ENCODE peak calls at places on chromosomes 12 and 14, in ten cellular contexts. One of them, this sample, is unnamed.
A peak's percentile ranks its signal among the peaks of the same experiment; 100 is the strongest.

GRCh38 chr14:99716850-99717681 is 33.0 kb downstream of the CYP46A1 start:
- DNase-seq in ELR: no peak
- DNase-seq in LoVo: no peak
- DNase-seq in effector CD4-positive, alpha-beta T cell: no peak
- DNase-seq in endodermal cell: peak; percentile 36
- DNase-seq in MCF 10A: no peak
- DNase-seq in GM04503: no peak
- DNase-seq in effector memory CD8-positive, alpha-beta T cell: no peak
- DNase-seq in glutamatergic neuron: no peak
- DNase-seq in stimulated activated CD4-positive, alpha-beta T cell treated with anti-CD3 and anti-CD28 coated beads, Interleukin-12 subunit alpha, Interleukin-12 subunit beta, amount 100 ng/mL, for 4 hours: no peak
- DNase-seq in this sample: no peak

GRCh38 chr14:76219873-76220272 is 68.2 kb downstream of the GPATCH2L start:
- DNase-seq in ELR: no peak
- DNase-seq in effector CD4-positive, alpha-beta T cell: no peak
- DNase-seq in effector memory CD8-positive, alpha-beta T cell: no peak
- DNase-seq in LoVo: no peak
- DNase-seq in glutamatergic neuron: no peak
- DNase-seq in GM04503: no peak
- DNase-seq in MCF 10A: no peak
- DNase-seq in stimulated activated CD4-positive, alpha-beta T cell treated with anti-CD3 and anti-CD28 coated beads, Interleukin-12 subunit alpha, Interleukin-12 subunit beta, amount 100 ng/mL, for 4 hours: no peak
- DNase-seq in endodermal cell: no peak
- DNase-seq in this sample: no peak

GRCh38 chr12:4775936-4776335 is 55.7 kb downstream of the GALNT8 start:
- DNase-seq in MCF 10A: no peak
- DNase-seq in ELR: no peak
- DNase-seq in glutamatergic neuron: no peak
- DNase-seq in effector memory CD8-positive, alpha-beta T cell: no peak
- DNase-seq in stimulated activated CD4-positive, alpha-beta T cell treated with anti-CD3 and anti-CD28 coated beads, Interleukin-12 subunit alpha, Interleukin-12 subunit beta, amount 100 ng/mL, for 4 hours: no peak
- DNase-seq in GM04503: no peak
- DNase-seq in effector CD4-positive, alpha-beta T cell: no peak
- DNase-seq in LoVo: no peak
- DNase-seq in endodermal cell: peak; percentile 28
- DNase-seq in this sample: no peak

GRCh38 chr14:101097109-101097793 is 193.7 kb upstream of the RTL1 start:
- DNase-seq in effector memory CD8-positive, alpha-beta T cell: no peak
- DNase-seq in ELR: no peak
- DNase-seq in LoVo: no peak
- DNase-seq in MCF 10A: no peak
- DNase-seq in GM04503: no peak
- DNase-seq in stimulated activated CD4-positive, alpha-beta T cell treated with anti-CD3 and anti-CD28 coated beads, Interleukin-12 subunit alpha, Interleukin-12 subunit beta, amount 100 ng/mL, for 4 hours: no peak
- DNase-seq in glutamatergic neuron: no peak
- DNase-seq in endodermal cell: peak; percentile 74
- DNase-seq in effector CD4-positive, alpha-beta T cell: no peak
- DNase-seq in this sample: no peak

GRCh38 chr12:49349266-49349665 is 2.6 kb downstream of the DNAJC22 start:
- DNase-seq in glutamatergic neuron: no peak
- DNase-seq in endodermal cell: peak; percentile 36
- DNase-seq in stimulated activated CD4-positive, alpha-beta T cell treated with anti-CD3 and anti-CD28 coated beads, Interleukin-12 subunit alpha, Interleukin-12 subunit beta, amount 100 ng/mL, for 4 hours: no peak
- DNase-seq in LoVo: no peak
- DNase-seq in effector CD4-positive, alpha-beta T cell: no peak
- DNase-seq in GM04503: no peak
- DNase-seq in ELR: no peak
- DNase-seq in effector memory CD8-positive, alpha-beta T cell: no peak
- DNase-seq in MCF 10A: no peak
- DNase-seq in this sample: no peak

GRCh38 chr14:65222434-65222833 is 120.1 kb upstream of the MAX start:
- DNase-seq in stimulated activated CD4-positive, alpha-beta T cell treated with anti-CD3 and anti-CD28 coated beads, Interleukin-12 subunit alpha, Interleukin-12 subunit beta, amount 100 ng/mL, for 4 hours: peak; percentile 50
- DNase-seq in endodermal cell: peak; percentile 86
- DNase-seq in effector CD4-positive, alpha-beta T cell: peak; percentile 24
- DNase-seq in effector memory CD8-positive, alpha-beta T cell: peak; percentile 21
- DNase-seq in glutamatergic neuron: peak; percentile 31
- DNase-seq in ELR: peak; percentile 75
- DNase-seq in LoVo: peak; percentile 52
- DNase-seq in GM04503: no peak
- DNase-seq in MCF 10A: peak; percentile 71
- DNase-seq in this sample: peak; percentile 46

GRCh38 chr14:48974994-48975393 is 611.2 kb downstream of the RPS29 start:
- DNase-seq in GM04503: no peak
- DNase-seq in glutamatergic neuron: no peak
- DNase-seq in ELR: no peak
- DNase-seq in effector memory CD8-positive, alpha-beta T cell: no peak
- DNase-seq in MCF 10A: no peak
- DNase-seq in LoVo: no peak
- DNase-seq in effector CD4-positive, alpha-beta T cell: no peak
- DNase-seq in stimulated activated CD4-positive, alpha-beta T cell treated with anti-CD3 and anti-CD28 coated beads, Interleukin-12 subunit alpha, Interleukin-12 subunit beta, amount 100 ng/mL, for 4 hours: no peak
- DNase-seq in endodermal cell: no peak
- DNase-seq in this sample: no peak

GRCh38 chr14:101810897-101811620 is 49.5 kb downstream of the PPP2R5C start:
- DNase-seq in effector CD4-positive, alpha-beta T cell: peak; percentile 23
- DNase-seq in stimulated activated CD4-positive, alpha-beta T cell treated with anti-CD3 and anti-CD28 coated beads, Interleukin-12 subunit alpha, Interleukin-12 subunit beta, amount 100 ng/mL, for 4 hours: no peak
- DNase-seq in glutamatergic neuron: no peak
- DNase-seq in effector memory CD8-positive, alpha-beta T cell: no peak
- DNase-seq in LoVo: peak; percentile 17
- DNase-seq in GM04503: no peak
- DNase-seq in MCF 10A: peak; percentile 36
- DNase-seq in endodermal cell: no peak
- DNase-seq in ELR: peak; percentile 82
- DNase-seq in this sample: peak; percentile 73

GRCh38 chr12:108218911-108219310 is 89.8 kb downstream of the WSCD2 start:
- DNase-seq in GM04503: no peak
- DNase-seq in LoVo: no peak
- DNase-seq in MCF 10A: no peak
- DNase-seq in ELR: no peak
- DNase-seq in stimulated activated CD4-positive, alpha-beta T cell treated with anti-CD3 and anti-CD28 coated beads, Interleukin-12 subunit alpha, Interleukin-12 subunit beta, amount 100 ng/mL, for 4 hours: no peak
- DNase-seq in endodermal cell: no peak
- DNase-seq in effector memory CD8-positive, alpha-beta T cell: no peak
- DNase-seq in effector CD4-positive, alpha-beta T cell: no peak
- DNase-seq in glutamatergic neuron: peak; percentile 50
- DNase-seq in this sample: no peak

GRCh38 chr12:56716458-56716857 is 8.6 kb downstream of the NACA start:
- DNase-seq in stimulated activated CD4-positive, alpha-beta T cell treated with anti-CD3 and anti-CD28 coated beads, Interleukin-12 subunit alpha, Interleukin-12 subunit beta, amount 100 ng/mL, for 4 hours: no peak
- DNase-seq in glutamatergic neuron: no peak
- DNase-seq in MCF 10A: no peak
- DNase-seq in effector CD4-positive, alpha-beta T cell: no peak
- DNase-seq in endodermal cell: no peak
- DNase-seq in ELR: no peak
- DNase-seq in effector memory CD8-positive, alpha-beta T cell: no peak
- DNase-seq in LoVo: no peak
- DNase-seq in GM04503: no peak
- DNase-seq in this sample: no peak

GRCh38 chr12:49293056-49293956 is 1.6 kb upstream of the PRPH start:
- DNase-seq in GM04503: no peak
- DNase-seq in ELR: no peak
- DNase-seq in MCF 10A: no peak
- DNase-seq in effector CD4-positive, alpha-beta T cell: no peak
- DNase-seq in endodermal cell: peak; percentile 81
- DNase-seq in LoVo: no peak
- DNase-seq in effector memory CD8-positive, alpha-beta T cell: no peak
- DNase-seq in stimulated activated CD4-positive, alpha-beta T cell treated with anti-CD3 and anti-CD28 coated beads, Interleukin-12 subunit alpha, Interleukin-12 subunit beta, amount 100 ng/mL, for 4 hours: no peak
- DNase-seq in glutamatergic neuron: peak; percentile 84
- DNase-seq in this sample: no peak

GRCh38 chr14:89616425-89617141 is 199.6 kb upstream of the FOXN3 start:
- DNase-seq in effector CD4-positive, alpha-beta T cell: peak; percentile 38
- DNase-seq in stimulated activated CD4-positive, alpha-beta T cell treated with anti-CD3 and anti-CD28 coated beads, Interleukin-12 subunit alpha, Interleukin-12 subunit beta, amount 100 ng/mL, for 4 hours: no peak
- DNase-seq in MCF 10A: peak; percentile 28
- DNase-seq in glutamatergic neuron: no peak
- DNase-seq in ELR: peak; percentile 14
- DNase-seq in GM04503: peak; percentile 11
- DNase-seq in endodermal cell: peak; percentile 51
- DNase-seq in effector memory CD8-positive, alpha-beta T cell: peak; percentile 66
- DNase-seq in LoVo: no peak
- DNase-seq in this sample: no peak

GRCh38 chr12:72133497-72134055 is 138.6 kb upstream of the TRHDE start:
- DNase-seq in effector CD4-positive, alpha-beta T cell: no peak
- DNase-seq in GM04503: no peak
- DNase-seq in LoVo: no peak
- DNase-seq in glutamatergic neuron: no peak
- DNase-seq in ELR: peak; percentile 35
- DNase-seq in effector memory CD8-positive, alpha-beta T cell: no peak
- DNase-seq in MCF 10A: peak; percentile 21
- DNase-seq in stimulated activated CD4-positive, alpha-beta T cell treated with anti-CD3 and anti-CD28 coated beads, Interleukin-12 subunit alpha, Interleukin-12 subunit beta, amount 100 ng/mL, for 4 hours: no peak
- DNase-seq in endodermal cell: peak; percentile 64
- DNase-seq in this sample: no peak

GRCh38 chr12:54000105-54000773 is at the start of gene HOXC9:
- DNase-seq in LoVo: no peak
- DNase-seq in effector CD4-positive, alpha-beta T cell: no peak
- DNase-seq in effector memory CD8-positive, alpha-beta T cell: no peak
- DNase-seq in endodermal cell: peak; percentile 85
- DNase-seq in GM04503: no peak
- DNase-seq in MCF 10A: peak; percentile 35
- DNase-seq in glutamatergic neuron: peak; percentile 39
- DNase-seq in ELR: peak; percentile 67
- DNase-seq in stimulated activated CD4-positive, alpha-beta T cell treated with anti-CD3 and anti-CD28 coated beads, Interleukin-12 subunit alpha, Interleukin-12 subunit beta, amount 100 ng/mL, for 4 hours: no peak
- DNase-seq in this sample: peak; percentile 46

GRCh38 chr12:52856787-52857186 is 8.0 kb upstream of the KRT78 start:
- DNase-seq in glutamatergic neuron: no peak
- DNase-seq in GM04503: no peak
- DNase-seq in effector CD4-positive, alpha-beta T cell: no peak
- DNase-seq in stimulated activated CD4-positive, alpha-beta T cell treated with anti-CD3 and anti-CD28 coated beads, Interleukin-12 subunit alpha, Interleukin-12 subunit beta, amount 100 ng/mL, for 4 hours: no peak
- DNase-seq in effector memory CD8-positive, alpha-beta T cell: no peak
- DNase-seq in ELR: no peak
- DNase-seq in MCF 10A: no peak
- DNase-seq in endodermal cell: no peak
- DNase-seq in LoVo: no peak
- DNase-seq in this sample: no peak

GRCh38 chr14:75487155-75487671 is 35.1 kb upstream of the BATF start:
- DNase-seq in LoVo: peak; percentile 34
- DNase-seq in stimulated activated CD4-positive, alpha-beta T cell treated with anti-CD3 and anti-CD28 coated beads, Interleukin-12 subunit alpha, Interleukin-12 subunit beta, amount 100 ng/mL, for 4 hours: no peak
- DNase-seq in MCF 10A: peak; percentile 72
- DNase-seq in effector memory CD8-positive, alpha-beta T cell: no peak
- DNase-seq in glutamatergic neuron: no peak
- DNase-seq in GM04503: no peak
- DNase-seq in ELR: peak; percentile 36
- DNase-seq in effector CD4-positive, alpha-beta T cell: no peak
- DNase-seq in endodermal cell: no peak
- DNase-seq in this sample: peak; percentile 76

GRCh38 chr12:56517854-56518253 is 3.8 kb upstream of the RBMS2 start:
- DNase-seq in effector CD4-positive, alpha-beta T cell: no peak
- DNase-seq in GM04503: no peak
- DNase-seq in LoVo: peak; percentile 75
- DNase-seq in stimulated activated CD4-positive, alpha-beta T cell treated with anti-CD3 and anti-CD28 coated beads, Interleukin-12 subunit alpha, Interleukin-12 subunit beta, amount 100 ng/mL, for 4 hours: no peak
- DNase-seq in endodermal cell: no peak
- DNase-seq in effector memory CD8-positive, alpha-beta T cell: no peak
- DNase-seq in ELR: no peak
- DNase-seq in glutamatergic neuron: no peak
- DNase-seq in MCF 10A: peak; percentile 61
- DNase-seq in this sample: peak; percentile 80

GRCh38 chr12:70609739-70610491 is 27.3 kb downstream of the PTPRB start:
- DNase-seq in effector CD4-positive, alpha-beta T cell: no peak
- DNase-seq in glutamatergic neuron: peak; percentile 37
- DNase-seq in GM04503: no peak
- DNase-seq in ELR: peak; percentile 68
- DNase-seq in endodermal cell: peak; percentile 84
- DNase-seq in stimulated activated CD4-positive, alpha-beta T cell treated with anti-CD3 and anti-CD28 coated beads, Interleukin-12 subunit alpha, Interleukin-12 subunit beta, amount 100 ng/mL, for 4 hours: no peak
- DNase-seq in effector memory CD8-positive, alpha-beta T cell: no peak
- DNase-seq in MCF 10A: peak; percentile 35
- DNase-seq in LoVo: peak; percentile 60
- DNase-seq in this sample: peak; percentile 19

GRCh38 chr12:10285919-10286318 is 21.8 kb upstream of the KLRD1 start:
- DNase-seq in ELR: no peak
- DNase-seq in endodermal cell: no peak
- DNase-seq in MCF 10A: no peak
- DNase-seq in effector CD4-positive, alpha-beta T cell: no peak
- DNase-seq in GM04503: no peak
- DNase-seq in stimulated activated CD4-positive, alpha-beta T cell treated with anti-CD3 and anti-CD28 coated beads, Interleukin-12 subunit alpha, Interleukin-12 subunit beta, amount 100 ng/mL, for 4 hours: no peak
- DNase-seq in LoVo: no peak
- DNase-seq in glutamatergic neuron: no peak
- DNase-seq in effector memory CD8-positive, alpha-beta T cell: peak; percentile 24
- DNase-seq in this sample: no peak

GRCh38 chr12:26017484-26018211 is 59.2 kb downstream of the RASSF8 start:
- DNase-seq in effector memory CD8-positive, alpha-beta T cell: no peak
- DNase-seq in glutamatergic neuron: peak; percentile 30
- DNase-seq in endodermal cell: peak; percentile 89
- DNase-seq in stimulated activated CD4-positive, alpha-beta T cell treated with anti-CD3 and anti-CD28 coated beads, Interleukin-12 subunit alpha, Interleukin-12 subunit beta, amount 100 ng/mL, for 4 hours: no peak
- DNase-seq in MCF 10A: peak; percentile 63
- DNase-seq in LoVo: peak; percentile 40
- DNase-seq in GM04503: no peak
- DNase-seq in effector CD4-positive, alpha-beta T cell: no peak
- DNase-seq in ELR: peak; percentile 73
- DNase-seq in this sample: peak; percentile 26

GRCh38 chr14:100472094-100472455 is 115.1 kb downstream of the BEGAIN start:
- DNase-seq in effector memory CD8-positive, alpha-beta T cell: no peak
- DNase-seq in effector CD4-positive, alpha-beta T cell: no peak
- DNase-seq in MCF 10A: no peak
- DNase-seq in GM04503: no peak
- DNase-seq in endodermal cell: no peak
- DNase-seq in stimulated activated CD4-positive, alpha-beta T cell treated with anti-CD3 and anti-CD28 coated beads, Interleukin-12 subunit alpha, Interleukin-12 subunit beta, amount 100 ng/mL, for 4 hours: no peak
- DNase-seq in glutamatergic neuron: no peak
- DNase-seq in LoVo: no peak
- DNase-seq in ELR: no peak
- DNase-seq in this sample: no peak